ENCODE peak calls at places on chromosomes 11 and 22, in seven cellular contexts. P is HFFc6; T is stimulated activated CD4-positive, alpha-beta T cell treated with anti-CD3 and anti-CD28 coated beads, Interleukin-1b, Interleukin-23, amount 100 ng/mL, for 1 hour; W is activated CD4-positive, CD25-positive, alpha-beta regulatory T cell; R is caudate nucleus; J is Right ventricle myocardium superior; G is upper lobe of right lung. L is an unnamed sample.

GRCh38 chr11:132335311-132335710 is 964.9 kb downstream of the NTM start:
- DNase-seq in P (no peak), T (no peak), W (no peak), R (no peak), J (no peak), G (no peak), L (no peak)

GRCh38 chr11:100354736-100355135 is 332.4 kb upstream of the ARHGAP42 start:
- DNase-seq in P (no peak), T (no peak), W (no peak), R (no peak), J (no peak), G (no peak), L (no peak)

GRCh38 chr11:87260811-87261210 is 223.1 kb downstream of the TMEM135 start:
- DNase-seq in P (peak; percentile 44), T (no peak), W (no peak), R (no peak), J (no peak), G (no peak), L (no peak)

GRCh38 chr22:44719586-44720368 is 17.8 kb downstream of the PRR5 start:
- DNase-seq in P (no peak), T (no peak), W (no peak), R (no peak), J (no peak), G (no peak), L (no peak)

GRCh38 chr11:78231962-78232459 is 43.3 kb downstream of the USP35 start:
- DNase-seq in P (peak; percentile 76), T (no peak), W (no peak), R (no peak), J (no peak), G (no peak), L (no peak)

GRCh38 chr11:2097998-2098690 is 41.0 kb downstream of the IGF2 start:
- DNase-seq in P (no peak), T (no peak), W (no peak), R (no peak), J (peak; percentile 39), G (peak; percentile 43), L (no peak)

GRCh38 chr22:50176850-50177536 is 6.5 kb downstream of the PANX2 start:
- DNase-seq in P (no peak), T (no peak), W (no peak), R (no peak), J (no peak), G (no peak), L (no peak)

GRCh38 chr11:58059011-58059358 is 28.2 kb downstream of the OR6Q1 start:
- DNase-seq in P (peak; percentile 78), T (no peak), W (no peak), R (no peak), J (no peak), G (no peak), L (no peak)

GRCh38 chr11:2298795-2299747 is 2.6 kb downstream of the C11orf21 start:
- DNase-seq in P (no peak), T (no peak), W (no peak), R (no peak), J (peak; percentile 43), G (peak; percentile 70), L (no peak)

GRCh38 chr11:117915672-117916235 is 13.4 kb downstream of the TMPRSS13 start:
- DNase-seq in P (no peak), T (no peak), W (no peak), R (no peak), J (no peak), G (no peak), L (no peak)

GRCh38 chr11:121575963-121576290 is 123.2 kb upstream of the SORL1-AS1 start:
- DNase-seq in P (no peak), T (no peak), W (no peak), R (no peak), J (no peak), G (no peak), L (no peak)

GRCh38 chr11:70482529-70482917 is 84.2 kb downstream of the CTTN start:
- DNase-seq in P (no peak), T (no peak), W (no peak), R (no peak), J (peak; percentile 81), G (no peak), L (no peak)

L was measured in hippocampal formation.